ENCODE peak calls at places on chromosomes 16 and 17, in eight cellular contexts. F is neural progenitor cell, R is BE2C, B is hepatocyte, K is ovary, X is right atrium auricular region, E is IMR-90, N is neuronal stem cell. V is an unnamed sample. For H3K36me3 and H3K4me1, the result is how much of the 10 kb centered on the place peaks cover.

GRCh38 chr16:84823484-84823883 is 3.7 kb downstream of the CRISPLD2 start:
- DNase-seq in F (no peak), R (no peak), B (no peak), K (no peak), X (no peak), E (no peak), N (no peak), V (peak)

GRCh38 chr17:21286066-21286770 is 1.7 kb downstream of the MAP2K3 start:
- DNase-seq in F (peak), R (peak), B (peak), K (peak), X (peak), E (peak), N (no peak), V (peak)

GRCh38 chr16:12057276-12057675 is 80.7 kb downstream of the SNX29 start:
- DNase-seq in F (no peak), R (no peak), B (peak), K (no peak), X (no peak), E (peak), N (no peak), V (peak)

GRCh38 chr17:38898812-38899348 is 26.5 kb upstream of the LASP1NB start:
- DNase-seq in F (no peak), R (no peak), B (no peak), K (no peak), X (no peak), E (no peak), N (no peak), V (no peak)

GRCh38 chr17:50447870-50448573 is 20.7 kb downstream of the CHAD start:
- DNase-seq in F (no peak), R (no peak), B (peak), K (no peak), X (no peak), E (no peak), N (no peak), V (no peak)

GRCh38 chr16:85975421-85976100 is 76.6 kb downstream of the IRF8 start:
- DNase-seq in F (no peak), R (no peak), B (peak), K (no peak), X (no peak), E (no peak), N (no peak), V (no peak)

GRCh38 chr17:76075364-76076099 is 951 bp downstream of the GALR2 start:
- DNase-seq in F (peak), R (no peak), B (no peak), K (no peak), X (no peak), E (no peak), N (no peak), V (peak)

GRCh38 chr17:29933379-29933778 is 3.4 kb upstream of the SSH2 start:
- DNase-seq in F (peak), R (no peak), B (peak), K (no peak), X (no peak), E (peak), N (no peak), V (peak)

GRCh38 chr17:57956311-57957119 is 1.3 kb upstream of the CUEDC1 start:
- DNase-seq in F (no peak), R (no peak), B (no peak), K (no peak), X (no peak), E (no peak), N (no peak), V (no peak)

GRCh38 chr17:50168319-50168718 is 2.5 kb downstream of the SGCA start:
- DNase-seq in F (no peak), R (no peak), B (no peak), K (no peak), X (no peak), E (no peak), N (no peak), V (no peak)

GRCh38 chr16:55120408-55120807 is 189.7 kb downstream of the IRX5 start:
- DNase-seq in F (peak), R (no peak), B (peak), K (no peak), X (no peak), E (no peak), N (no peak), V (peak)

GRCh38 chr17:78182504-78182903 is 4.3 kb downstream of the TK1 start:
- DNase-seq in F (no peak), R (no peak), B (no peak), K (no peak), X (no peak), E (no peak), N (no peak), V (no peak)

GRCh38 chr17:78179372-78179771 is 7.5 kb downstream of the TK1 start:
- DNase-seq in F (no peak), R (no peak), B (no peak), K (no peak), X (no peak), E (peak), N (no peak), V (peak)

GRCh38 chr17:78180508-78180907 is 6.3 kb downstream of the TK1 start:
- DNase-seq in F (no peak), R (no peak), B (no peak), K (no peak), X (no peak), E (no peak), N (no peak), V (no peak)

GRCh38 chr17:78176548-78177025 is 8.2 kb downstream of the SYNGR2 start:
- DNase-seq in F (peak), R (peak), B (peak), K (peak), X (peak), E (peak), N (no peak), V (peak)

GRCh38 chr17:78180083-78180482 is 6.8 kb downstream of the TK1 start:
- DNase-seq in F (no peak), R (no peak), B (no peak), K (no peak), X (no peak), E (peak), N (no peak), V (no peak)
- H3K36me3 ChIP-seq in F (under half), R (under half), B (under half), K (under half), X (under half), E (under half), N (half or more), V (under half)

GRCh38 chr17:1002771-1003555 is 6.0 kb downstream of the TIMM22 start:
- DNase-seq in F (no peak), R (no peak), B (no peak), K (no peak), X (no peak), E (peak), N (no peak), V (peak)

GRCh38 chr17:1005361-1005946 is 8.5 kb downstream of the TIMM22 start:
- DNase-seq in F (no peak), R (peak), B (peak), K (peak), X (no peak), E (peak), N (no peak), V (peak)

GRCh38 chr17:1004769-1005295 is 7.9 kb downstream of the TIMM22 start:
- DNase-seq in F (no peak), R (no peak), B (no peak), K (no peak), X (no peak), E (no peak), N (no peak), V (no peak)

GRCh38 chr17:1003633-1003971 is 6.7 kb downstream of the TIMM22 start:
- DNase-seq in F (no peak), R (no peak), B (no peak), K (no peak), X (no peak), E (no peak), N (no peak), V (no peak)

GRCh38 chr17:1003972-1004768 is 7.2 kb downstream of the TIMM22 start:
- DNase-seq in F (no peak), R (no peak), B (no peak), K (peak), X (no peak), E (no peak), N (no peak), V (no peak)
- H3K4me1 ChIP-seq in F (under half), R (under half), B (half or more), K (under half), X (half or more), E (under half), N (under half), V (under half)

DNA sequence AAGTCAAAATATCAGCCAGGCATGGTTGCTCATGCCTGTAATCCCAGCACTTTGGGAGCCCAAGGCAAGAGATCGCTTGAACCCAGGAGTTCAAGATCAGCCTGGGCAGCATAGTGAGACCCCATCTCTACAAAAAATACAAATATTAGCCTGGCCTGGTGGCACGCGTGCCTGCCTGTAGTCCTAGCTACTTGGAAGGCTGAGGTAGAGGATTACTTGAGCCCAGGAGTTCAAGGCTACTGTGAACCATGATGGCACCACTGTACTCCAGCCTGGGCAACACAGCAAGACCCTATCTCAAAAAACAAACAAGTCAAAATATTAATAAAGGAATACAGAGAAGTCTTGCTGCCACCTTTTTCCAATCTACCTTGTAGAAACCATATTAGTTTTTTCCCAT is 4.2 kb downstream of the ZNF689 start:
- DNase-seq in F (no peak), R (no peak), B (no peak), K (no peak), X (no peak), E (no peak), N (no peak), V (no peak)
- H3K36me3 ChIP-seq in F (under half), R (under half), B (under half), K (under half), X (under half), E (under half), N (under half), V (under half)

DNA sequence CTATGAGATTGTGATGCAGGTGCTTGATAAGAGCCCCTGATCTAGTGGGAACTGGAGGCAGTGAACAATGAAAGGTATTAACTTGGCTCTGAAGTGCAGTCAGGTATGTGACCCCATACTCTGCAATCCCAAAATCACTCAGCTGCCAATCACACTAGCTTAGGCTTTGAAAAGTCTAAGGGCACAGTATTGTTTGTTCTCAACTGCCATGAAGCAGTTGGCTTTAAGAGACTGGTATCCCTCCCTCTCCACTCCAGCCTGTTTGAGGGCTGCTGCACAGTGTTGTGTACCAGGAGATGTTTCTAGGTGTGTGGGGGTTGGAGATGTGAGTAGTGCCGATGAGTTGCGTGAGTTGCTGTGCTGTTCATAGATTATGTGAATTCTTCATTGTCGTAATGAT is 2.4 kb downstream of the YPEL2 start:
- DNase-seq in F (peak), R (no peak), B (no peak), K (no peak), X (no peak), E (no peak), N (no peak), V (no peak)
- H3K4me1 ChIP-seq in F (under half), R (under half), B (under half), K (under half), X (half or more), E (under half), N (under half), V (under half)

GRCh38 chr17:44796731-44797130 is 33.4 kb downstream of the GJC1 start:
- DNase-seq in F (no peak), R (no peak), B (no peak), K (no peak), X (no peak), E (no peak), N (no peak), V (no peak)

GRCh38 chr17:44798352-44798751 is 31.7 kb downstream of the GJC1 start:
- DNase-seq in F (no peak), R (no peak), B (no peak), K (no peak), X (no peak), E (no peak), N (no peak), V (no peak)

GRCh38 chr17:44797809-44798208 is 32.3 kb downstream of the GJC1 start:
- DNase-seq in F (no peak), R (no peak), B (no peak), K (no peak), X (no peak), E (peak), N (no peak), V (no peak)

GRCh38 chr17:44804301-44805061 is 25.6 kb downstream of the GJC1 start:
- DNase-seq in F (no peak), R (no peak), B (peak), K (no peak), X (no peak), E (no peak), N (no peak), V (no peak)

DNA sequence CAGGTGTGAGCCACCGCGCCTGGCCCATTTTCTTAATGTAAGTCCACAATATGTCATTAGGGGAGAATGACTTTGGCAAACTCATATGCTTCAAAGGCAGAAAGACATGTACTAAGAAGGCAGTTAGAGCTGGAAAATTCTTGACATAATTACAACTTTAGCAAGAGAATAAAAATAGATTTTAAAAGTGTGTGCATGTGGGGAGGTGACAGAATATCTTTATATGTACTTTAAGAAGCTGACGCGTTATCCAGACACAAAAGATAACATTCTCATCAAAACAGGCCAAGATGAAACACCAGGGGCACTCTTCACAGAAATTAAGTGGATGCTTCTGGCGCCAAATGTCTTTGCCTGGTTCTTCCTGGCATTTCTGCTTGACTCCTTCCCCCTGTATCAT is 28.2 kb downstream of the GJC1 start:
- DNase-seq in F (no peak), R (no peak), B (no peak), K (no peak), X (no peak), E (no peak), N (no peak), V (no peak)
- H3K36me3 ChIP-seq in F (under half), R (under half), B (under half), K (under half), X (under half), E (under half), N (under half), V (under half)

DNA sequence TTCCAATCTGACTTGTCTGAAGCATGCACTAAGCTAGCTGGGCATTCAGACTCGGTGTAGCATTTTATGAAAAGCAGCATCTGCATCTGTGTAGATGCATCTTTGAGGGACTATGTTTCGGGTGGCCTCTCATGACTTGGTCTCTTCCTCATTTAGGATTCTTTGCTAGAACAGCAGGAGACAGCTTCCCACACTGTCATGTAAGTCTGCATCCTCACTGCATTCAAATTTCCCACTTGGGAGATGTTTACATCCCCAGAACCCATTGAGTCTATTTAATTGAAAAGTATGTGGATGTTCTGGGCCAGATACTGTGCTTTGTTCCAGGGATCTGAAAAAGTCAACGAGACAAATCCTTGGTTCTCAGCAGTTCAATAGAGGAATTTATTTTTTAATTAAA is 198.6 kb upstream of the EEF2KMT start:
- DNase-seq in F (no peak), R (no peak), B (no peak), K (no peak), X (no peak), E (no peak), N (no peak), V (no peak)
- H3K4me1 ChIP-seq in F (under half), R (under half), B (under half), K (under half), X (under half), E (under half), N (under half), V (under half)

DNA sequence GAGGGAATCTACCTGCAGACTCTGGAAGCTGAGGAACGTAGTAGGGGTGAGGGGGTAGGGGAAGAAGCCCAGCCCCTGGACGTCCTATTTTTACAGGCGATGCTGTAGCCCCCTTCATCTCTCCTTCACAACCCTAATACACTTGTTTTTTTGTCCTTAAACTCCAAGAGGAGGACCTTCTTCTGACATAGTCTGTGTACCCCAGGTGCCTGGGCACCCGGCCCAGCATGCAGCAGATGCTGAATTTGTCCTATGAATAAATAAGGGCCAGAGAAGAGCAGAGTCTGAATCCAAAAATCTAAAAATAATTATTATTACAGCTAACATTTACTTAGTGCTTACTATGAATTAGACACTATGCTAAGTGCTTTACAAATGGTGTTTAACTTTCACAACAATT is 5.1 kb downstream of the KIF18B start:
- DNase-seq in F (no peak), R (no peak), B (no peak), K (no peak), X (no peak), E (no peak), N (no peak), V (no peak)
- H3K36me3 ChIP-seq in F (under half), R (half or more), B (under half), K (under half), X (under half), E (under half), N (under half), V (under half)

DNA sequence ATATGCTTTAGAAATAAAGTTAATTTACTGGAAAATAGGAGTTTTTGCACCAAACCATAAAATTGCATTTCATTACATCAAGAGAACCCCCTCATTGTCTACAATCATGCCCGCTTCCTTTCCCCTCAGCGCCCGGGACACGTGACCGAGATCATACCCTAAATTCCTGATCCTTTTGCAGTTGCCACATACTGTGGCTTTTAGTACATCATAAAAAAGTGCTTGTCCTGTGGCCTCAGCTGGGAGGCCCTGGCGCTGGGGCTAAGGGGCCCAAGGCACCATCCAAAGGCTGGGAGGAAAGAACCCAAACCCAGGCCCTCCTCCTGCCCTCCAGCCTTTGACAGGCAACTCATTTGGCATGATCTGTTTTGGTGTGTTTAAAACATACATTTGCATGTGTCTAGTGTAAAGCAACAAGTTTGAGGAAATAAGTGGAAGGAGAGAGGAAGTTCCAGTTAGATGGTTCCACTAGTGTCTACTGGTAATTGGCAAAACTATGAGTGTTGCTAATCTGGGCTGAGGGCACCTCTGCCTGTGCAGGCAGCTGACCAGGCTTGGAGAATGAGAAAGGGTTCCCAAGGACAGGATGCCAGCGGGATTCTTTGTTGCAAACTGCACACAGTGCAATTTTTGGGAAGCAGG is 6.0 kb downstream of the CDK5R1 start:
- DNase-seq in F (no peak), R (no peak), B (no peak), K (no peak), X (no peak), E (no peak), N (no peak), V (no peak)
- H3K4me1 ChIP-seq in F (under half), R (under half), B (under half), K (under half), X (under half), E (under half), N (under half), V (under half)

GRCh38 chr17:64499805-64500486 is 3.1 kb upstream of the POLG2 start:
- DNase-seq in F (no peak), R (no peak), B (no peak), K (no peak), X (no peak), E (peak), N (no peak), V (peak)

GRCh38 chr17:64498308-64499203 is 1.7 kb upstream of the POLG2 start:
- DNase-seq in F (peak), R (no peak), B (no peak), K (no peak), X (no peak), E (no peak), N (no peak), V (peak)

GRCh38 chr17:64496348-64496785 is 487 bp downstream of the POLG2 start:
- DNase-seq in F (no peak), R (no peak), B (no peak), K (no peak), X (no peak), E (no peak), N (no peak), V (peak)

GRCh38 chr17:64496786-64497564 is at the start of gene POLG2:
- DNase-seq in F (peak), R (peak), B (peak), K (peak), X (peak), E (peak), N (peak), V (peak)

DNA sequence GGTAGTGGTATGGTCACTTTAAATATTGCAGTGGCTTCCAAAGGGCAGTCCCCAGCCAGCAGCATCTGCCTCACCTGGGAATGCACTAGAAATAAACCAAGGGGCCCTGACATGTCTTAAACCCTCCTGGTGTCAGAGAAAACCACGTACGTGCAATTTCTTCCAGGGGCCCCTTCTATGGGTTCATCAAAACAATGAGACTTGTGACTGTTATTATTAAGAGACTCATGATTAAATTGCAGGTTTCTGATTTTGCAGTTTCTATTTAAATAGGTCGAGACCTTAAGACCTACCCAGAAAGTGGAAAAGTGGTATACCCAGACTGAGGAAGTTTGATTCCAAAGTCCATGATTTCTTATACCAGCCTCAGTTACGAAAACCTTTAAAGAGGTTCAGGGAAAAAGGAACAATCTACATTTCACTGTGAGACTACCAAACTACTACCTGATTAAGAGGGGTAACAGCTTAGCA is 746 bp upstream of the POLG2 start:
- DNase-seq in F (no peak), R (no peak), B (no peak), K (no peak), X (no peak), E (no peak), N (no peak), V (no peak)
- H3K36me3 ChIP-seq in F (under half), R (half or more), B (under half), K (under half), X (half or more), E (under half), N (under half), V (half or more)

GRCh38 chr16:2712063-2712441 is 8.0 kb downstream of the PRSS27 start:
- DNase-seq in F (no peak), R (no peak), B (no peak), K (no peak), X (no peak), E (no peak), N (no peak), V (no peak)
- H3K4me1 ChIP-seq in F (under half), R (under half), B (under half), K (under half), X (under half), E (under half), N (under half), V (under half)

V was measured in GM23248.